ENCODE peak calls at places on chromosome 17, in six cellular contexts. F is ovary, T is breast epithelium, P is left ventricle myocardium inferior, V is tibial artery, M is A549. J is an unnamed sample.

GRCh38 chr17:27944546-27945332 is 51.6 kb upstream of the LYRM9 start:
- DNase-seq in F (no peak), T (no peak), P (no peak), V (no peak), M (no peak), J (no peak)

GRCh38 chr17:8941520-8941919 is 24.0 kb downstream of the PIK3R5 start:
- DNase-seq in F (no peak), T (no peak), P (no peak), V (no peak), M (no peak), J (no peak)

GRCh38 chr17:10821062-10821461 is 16.8 kb downstream of the PIRT start:
- DNase-seq in F (no peak), T (no peak), P (no peak), V (no peak), M (no peak), J (no peak)

GRCh38 chr17:42049834-42050359 is 504 bp downstream of the C17orf113 start:
- DNase-seq in F (no peak), T (no peak), P (no peak), V (no peak), M (peak), J (no peak)

GRCh38 chr17:50634915-50635719 is 436 bp downstream of the ABCC3 start:
- DNase-seq in F (no peak), T (no peak), P (no peak), V (no peak), M (no peak), J (no peak)

GRCh38 chr17:75343007-75343406 is 53.8 kb upstream of the SLC25A19 start:
- DNase-seq in F (no peak), T (no peak), P (no peak), V (no peak), M (no peak), J (no peak)

GRCh38 chr17:38325221-38325851 is 18.4 kb downstream of the GPR179 start:
- DNase-seq in F (no peak), T (no peak), P (no peak), V (no peak), M (no peak), J (no peak)

GRCh38 chr17:7836596-7837374 is 2.8 kb downstream of the KDM6B start:
- DNase-seq in F (peak), T (peak), P (peak), V (peak), M (peak), J (peak)

GRCh38 chr17:2689411-2690164 is 22.0 kb downstream of the CLUH start:
- DNase-seq in F (peak), T (no peak), P (peak), V (peak), M (no peak), J (no peak)

GRCh38 chr17:58344791-58345157 is 7.2 kb downstream of the SUPT4H1 start:
- DNase-seq in F (no peak), T (no peak), P (no peak), V (no peak), M (no peak), J (no peak)

GRCh38 chr17:49986396-49987289 is 8.4 kb downstream of the DLX3 start:
- DNase-seq in F (peak), T (peak), P (no peak), V (no peak), M (no peak), J (no peak)

GRCh38 chr17:40560592-40561293 is 4.5 kb downstream of the CCR7 start:
- DNase-seq in F (peak), T (no peak), P (no peak), V (no peak), M (no peak), J (no peak)

GRCh38 chr17:40561294-40561870 is 3.9 kb downstream of the CCR7 start:
- DNase-seq in F (no peak), T (no peak), P (no peak), V (no peak), M (no peak), J (no peak)

GRCh38 chr17:40562841-40563370 is 2.4 kb downstream of the CCR7 start:
- DNase-seq in F (no peak), T (no peak), P (no peak), V (no peak), M (no peak), J (no peak)

GRCh38 chr17:40563371-40564052 is 1.8 kb downstream of the CCR7 start:
- DNase-seq in F (no peak), T (no peak), P (no peak), V (no peak), M (no peak), J (no peak)

GRCh38 chr17:40561871-40562611 is 3.2 kb downstream of the CCR7 start:
- DNase-seq in F (no peak), T (no peak), P (no peak), V (no peak), M (no peak), J (no peak)
- TF ChIP-seq CTCF in F (no peak), T (no peak), P (no peak), V (no peak), M (no peak), J (no peak)

GRCh38 chr17:12113156-12113555 is 92.5 kb downstream of the MAP2K4 start:
- DNase-seq in F (no peak), T (no peak), P (no peak), V (no peak), M (no peak), J (no peak)

GRCh38 chr17:12116143-12116542 is 95.5 kb downstream of the MAP2K4 start:
- DNase-seq in F (no peak), T (no peak), P (no peak), V (no peak), M (no peak), J (no peak)

GRCh38 chr17:12118617-12119016 is 97.9 kb downstream of the MAP2K4 start:
- DNase-seq in F (no peak), T (no peak), P (no peak), V (no peak), M (no peak), J (no peak)

DNA sequence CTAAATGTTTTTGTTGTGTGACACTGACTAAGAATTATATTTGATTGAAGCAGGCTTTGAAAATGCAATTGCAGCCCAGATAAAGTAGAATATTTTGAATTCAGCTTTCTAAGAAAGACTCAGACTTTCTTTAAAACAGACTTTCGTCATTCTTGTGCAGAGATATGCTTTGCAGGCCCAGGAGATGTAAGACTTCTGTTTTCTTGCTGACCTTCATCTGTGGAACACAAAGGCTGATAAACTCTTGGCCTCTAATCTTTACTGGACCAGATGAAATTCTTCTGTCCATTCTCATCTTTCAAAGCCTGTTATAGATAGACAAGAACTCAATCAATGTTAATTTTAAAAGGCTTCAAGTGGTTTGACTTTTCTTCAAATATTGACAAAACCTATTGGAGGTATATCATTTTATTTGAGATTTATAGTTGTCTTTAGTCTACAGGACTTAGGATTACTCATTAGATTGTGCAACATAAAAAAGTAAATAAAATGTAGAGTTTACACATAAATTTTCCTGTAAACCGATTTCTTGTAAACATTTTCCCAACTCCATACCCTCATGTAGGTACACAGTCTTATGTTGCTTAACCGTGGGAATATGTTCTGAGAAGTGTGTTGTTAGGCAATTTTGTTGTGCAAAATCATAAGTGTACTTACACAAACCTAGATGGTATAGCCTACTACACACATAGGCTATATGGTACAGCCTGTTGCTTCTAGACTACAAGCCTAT is 94.2 kb downstream of the MAP2K4 start:
- DNase-seq in F (no peak), T (no peak), P (no peak), V (no peak), M (no peak), J (no peak)
- TF ChIP-seq CTCF in F (no peak), T (no peak), P (no peak), V (no peak), M (no peak), J (no peak)

DNA sequence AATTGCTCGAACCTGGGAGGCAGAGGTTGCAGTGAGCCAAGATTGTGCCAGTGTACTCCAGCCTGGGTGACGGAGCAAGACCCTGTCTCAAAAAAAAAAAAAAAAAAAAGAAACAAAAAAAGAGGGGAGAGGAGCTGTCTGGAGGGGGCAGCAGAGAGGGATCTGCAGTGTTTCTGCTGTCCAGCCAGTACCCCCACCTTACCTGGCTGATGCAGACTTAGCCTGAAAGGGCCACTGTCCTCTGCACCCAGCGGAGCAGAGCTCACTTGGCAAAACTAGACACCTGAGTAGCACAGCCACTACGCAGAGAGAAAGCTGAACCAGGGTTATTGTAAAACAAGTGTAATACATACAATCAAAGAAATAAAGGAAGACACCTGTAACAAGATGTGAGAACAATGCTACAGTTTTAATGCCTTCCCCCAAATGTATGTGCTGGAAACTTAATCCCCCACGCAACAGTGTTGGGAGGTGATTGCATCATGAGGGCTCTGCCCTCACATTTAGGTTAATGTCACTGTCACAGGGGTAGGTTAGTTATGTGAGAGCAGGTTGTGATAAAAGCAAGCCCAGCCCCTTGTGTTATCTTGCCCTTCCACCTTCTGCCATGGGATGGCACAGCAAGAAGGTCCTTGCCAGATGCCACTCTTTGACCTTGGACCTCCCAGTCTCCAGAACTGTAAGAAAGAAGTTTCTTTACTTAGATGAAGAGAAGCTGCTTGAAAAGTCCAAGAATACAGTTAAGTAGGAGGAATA is 211.2 kb downstream of the RPTOR start:
- DNase-seq in F (no peak), T (no peak), P (no peak), V (no peak), M (no peak), J (no peak)
- TF ChIP-seq CTCF in F (no peak), T (no peak), P (peak), V (no peak), M (no peak), J (peak)

GRCh38 chr17:39573447-39574298 is 34.0 kb downstream of the NEUROD2 start:
- DNase-seq in F (peak), T (peak), P (peak), V (peak), M (peak), J (peak)

GRCh38 chr17:39579318-39580081 is 28.2 kb downstream of the NEUROD2 start:
- DNase-seq in F (no peak), T (no peak), P (peak), V (no peak), M (no peak), J (peak)

GRCh38 chr17:39580082-39580468 is 27.6 kb downstream of the NEUROD2 start:
- DNase-seq in F (no peak), T (no peak), P (no peak), V (no peak), M (no peak), J (no peak)

GRCh38 chr17:39578272-39578671 is 29.4 kb downstream of the NEUROD2 start:
- DNase-seq in F (no peak), T (no peak), P (no peak), V (no peak), M (no peak), J (no peak)

GRCh38 chr17:39576187-39576586 is 31.5 kb downstream of the NEUROD2 start:
- DNase-seq in F (no peak), T (no peak), P (no peak), V (no peak), M (peak), J (no peak)
- TF ChIP-seq CTCF in F (no peak), T (no peak), P (peak), V (peak), M (peak), J (no peak)

DNA sequence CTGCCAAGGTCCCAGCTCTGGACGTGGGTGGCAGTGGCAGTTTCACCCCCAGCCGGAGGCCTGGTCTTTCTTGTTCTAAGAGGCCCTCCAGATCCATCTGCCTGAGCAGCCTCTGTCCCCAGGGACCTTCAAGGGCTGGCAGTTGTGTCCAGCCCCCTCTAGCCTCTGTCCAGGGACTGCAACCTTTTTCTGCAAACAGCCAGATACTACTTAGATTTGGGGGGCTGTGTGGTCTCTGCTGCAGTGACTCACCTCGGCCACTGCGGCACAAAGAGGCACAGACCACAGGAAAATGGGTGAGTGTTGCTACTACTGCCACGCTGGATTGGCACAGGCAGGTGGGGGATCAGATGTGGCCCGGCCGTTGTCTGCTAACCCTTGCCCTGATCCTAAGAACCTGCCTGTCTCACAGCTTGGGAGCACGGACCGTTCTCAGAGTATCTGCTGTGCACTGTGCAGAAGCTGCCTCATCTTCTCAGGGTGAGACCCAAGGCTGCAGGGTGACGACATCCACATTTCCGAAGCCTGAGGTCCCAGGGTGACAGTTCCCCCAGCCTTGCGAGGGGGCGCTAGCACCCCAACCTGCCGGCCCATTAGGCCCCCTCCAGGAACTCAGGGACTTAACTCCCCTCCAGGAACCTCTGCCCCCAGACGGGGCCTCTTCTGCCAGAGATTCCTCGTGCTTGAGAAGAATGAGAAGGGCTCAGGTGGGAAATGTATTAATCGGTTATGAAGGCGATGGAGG is 27.6 kb downstream of the MXRA7 start:
- DNase-seq in F (no peak), T (no peak), P (no peak), V (no peak), M (no peak), J (no peak)
- TF ChIP-seq CTCF in F (no peak), T (no peak), P (peak), V (no peak), M (peak), J (no peak)